ENCODE peak calls at places on chromosomes 1 and 21, in four cellular contexts. G is HepG2, H is K562, R is GM12878. J is an unnamed sample.

GRCh38 chr1:209062081-209062480 is 521.4 kb upstream of the CAMK1G start:
- DNase-seq in H (no peak), R (no peak), G (no peak), J (no peak)

GRCh38 chr1:235199441-235199840 is 38.4 kb upstream of the RBM34 start:
- DNase-seq in G (no peak), H (no peak), R (no peak), J (peak; percentile 20)

GRCh38 chr1:66758247-66758755 is 6.0 kb downstream of the DYNLT5 start:
- DNase-seq in R (peak; percentile 40), H (peak; percentile 55), G (no peak), J (no peak)

GRCh38 chr1:47399841-47400144 is 16.3 kb upstream of the FOXE3 start:
- DNase-seq in G (no peak), H (no peak), R (no peak), J (no peak)

GRCh38 chr1:107430540-107431228 is 289.8 kb downstream of the NTNG1 start:
- DNase-seq in G (peak; percentile 67), H (peak; percentile 20), R (peak; percentile 39), J (peak; percentile 24)

GRCh38 chr1:210362526-210362925 is 33.8 kb downstream of the HHAT start:
- DNase-seq in G (no peak), H (no peak), R (no peak), J (no peak)

GRCh38 chr1:9848022-9848421 is 24.3 kb upstream of the CLSTN1 start:
- DNase-seq in R (no peak), H (no peak), G (no peak), J (no peak)

GRCh38 chr1:958823-959729 is at the start of gene NOC2L:
- DNase-seq in R (peak; percentile 46), H (peak; percentile 89), G (peak; percentile 72), J (peak; percentile 95)

GRCh38 chr21:34276711-34277425 is 86.9 kb upstream of the KCNE2 start:
- DNase-seq in R (peak; percentile 21), H (no peak), G (no peak), J (no peak)

GRCh38 chr1:78987042-78987441 is 19.5 kb downstream of the ADGRL4 start:
- DNase-seq in H (no peak), R (no peak), G (no peak), J (no peak)

GRCh38 chr1:39128959-39129358 is 75.5 kb upstream of the MACF1 start:
- DNase-seq in H (no peak), G (no peak), R (no peak), J (no peak)

GRCh38 chr1:12518956-12519707 is 98.9 kb downstream of the DHRS3 start:
- DNase-seq in R (no peak), H (no peak), G (no peak), J (no peak)

GRCh38 chr1:212901290-212901689 is 43.2 kb downstream of the FLVCR1 start:
- DNase-seq in H (no peak), R (no peak), G (no peak), J (no peak)

GRCh38 chr1:45913183-45913924 is 109.9 kb downstream of the MAST2 start:
- DNase-seq in R (no peak), G (no peak), H (peak; percentile 21), J (no peak)

GRCh38 chr1:55304306-55304705 is 89.1 kb upstream of the USP24 start:
- DNase-seq in R (no peak), G (no peak), H (no peak), J (no peak)

GRCh38 chr1:226586116-226586515 is 37.6 kb downstream of the STUM start:
- DNase-seq in G (no peak), R (no peak), H (no peak), J (no peak)

GRCh38 chr1:40384413-40384762 is 10.9 kb downstream of the SMAP2 start:
- DNase-seq in G (peak; percentile 80), R (no peak), H (no peak), J (no peak)

GRCh38 chr1:179023946-179024345 is 1.7 kb upstream of the FAM20B start:
- DNase-seq in G (no peak), R (no peak), H (no peak), J (no peak)

GRCh38 chr1:31702836-31703404 is 897 bp downstream of the COL16A1 start:
- DNase-seq in G (no peak), H (no peak), R (no peak), J (no peak)

GRCh38 chr1:17857109-17857499 is 102.0 kb downstream of the ACTL8 start:
- DNase-seq in G (peak; percentile 30), H (no peak), R (no peak), J (no peak)

DNA sequence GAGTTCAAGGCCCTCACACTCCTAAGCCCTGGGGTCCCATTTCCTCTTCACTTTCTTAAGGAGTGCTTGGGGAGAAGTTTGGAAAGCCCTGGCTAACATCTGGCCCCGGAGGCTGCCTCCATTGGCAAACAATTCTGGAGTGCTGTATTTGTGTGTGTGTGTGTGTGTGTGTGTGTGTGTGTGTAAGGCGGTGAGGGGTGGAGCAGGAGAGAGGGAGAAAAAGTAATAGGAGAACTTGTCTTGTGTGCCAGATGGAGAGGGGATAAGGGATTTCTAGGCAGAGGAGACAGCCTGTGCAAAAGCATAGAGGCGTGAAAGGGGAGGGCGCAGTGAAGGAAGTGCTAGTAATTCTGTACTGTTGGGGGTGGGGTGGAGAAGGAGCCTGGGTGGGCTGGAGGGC is 609 bp upstream of the TRIM62 start:
- DNase-seq in H (no peak), R (no peak), G (no peak), J (no peak)
- TF ChIP-seq ETV6 in H (no peak), R (no peak), G (no peak), J (no peak)

GRCh38 chr1:215794151-215794550 is 227.0 kb downstream of the KCTD3 start:
- DNase-seq in H (no peak), R (no peak), G (no peak), J (no peak)

GRCh38 chr1:215797859-215798258 is 230.8 kb downstream of the KCTD3 start:
- DNase-seq in G (no peak), R (no peak), H (no peak), J (no peak)

GRCh38 chr1:215789981-215790380 is 222.9 kb downstream of the KCTD3 start:
- DNase-seq in H (no peak), G (no peak), R (no peak), J (no peak)

GRCh38 chr1:215793210-215793609 is 226.1 kb downstream of the KCTD3 start:
- DNase-seq in G (no peak), H (no peak), R (no peak), J (no peak)
- TF ChIP-seq CTCF in G (peak; percentile 27), H (no peak), R (peak; percentile 10), J (no peak)

DNA sequence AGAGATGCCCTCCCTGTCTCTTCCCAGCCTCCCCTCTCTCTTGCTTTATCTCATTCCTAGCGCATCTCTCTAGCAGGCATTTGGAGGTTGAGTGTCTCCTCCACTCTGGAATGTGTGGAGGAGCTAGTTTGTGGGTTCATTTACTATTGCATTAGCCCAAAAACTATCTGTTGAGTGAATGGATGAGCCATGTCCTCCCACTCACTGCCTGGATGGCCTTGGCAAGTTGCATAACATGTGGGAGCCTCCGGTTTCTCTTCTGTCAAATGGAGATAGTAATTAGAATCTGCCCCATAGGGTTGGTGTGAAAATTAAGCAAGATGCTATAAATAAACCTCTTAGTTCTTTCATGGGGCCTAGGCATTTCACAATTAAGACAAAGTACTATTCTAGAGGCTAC is 181.8 kb downstream of the KAZN start:
- DNase-seq in H (peak; percentile 58), G (no peak), R (no peak), J (no peak)
- TF ChIP-seq ETV6 in H (no peak), G (no peak), R (no peak), J (no peak)

DNA sequence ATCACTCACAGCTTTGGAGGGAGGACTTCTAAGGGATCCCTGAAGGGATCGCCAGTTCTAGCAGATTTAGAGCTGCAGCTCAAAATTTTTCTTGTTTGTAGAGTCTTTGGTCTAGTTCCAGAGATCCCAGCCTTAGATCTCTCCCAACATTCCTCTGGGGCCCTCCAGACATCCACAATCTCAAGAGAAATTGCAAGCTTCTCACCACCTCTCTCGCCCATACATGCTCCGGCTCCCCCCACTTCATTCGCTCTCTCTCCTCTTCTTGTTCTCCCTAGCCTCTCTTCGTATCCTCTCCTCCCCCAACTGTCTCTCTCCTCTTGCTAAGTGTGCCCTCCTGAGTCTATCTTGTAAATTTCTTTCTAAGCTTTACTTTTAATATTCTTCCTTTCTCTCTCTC is 15.1 kb upstream of the TUT4 start:
- DNase-seq in H (peak; percentile 23), G (no peak), R (no peak), J (no peak)
- TF ChIP-seq CTCF in H (no peak), G (no peak), R (no peak), J (no peak)